ENCODE peak calls at places on chromosomes 13 and 19, in ten cellular contexts. One of them, this sample, is unnamed.
A peak's percentile ranks its signal among the peaks of the same experiment; 100 is the strongest.

GRCh38 chr13:93216122-93216521 is 10.5 kb upstream of the GPC6 start:
- DNase-seq in stomach: no peak
- DNase-seq in coronary artery: no peak
- DNase-seq in mammary epithelial cell: no peak
- DNase-seq in upper lobe of left lung: no peak
- DNase-seq in Peyer's patch: no peak
- DNase-seq in fibroblast of mammary gland: no peak
- DNase-seq in tibial artery: no peak
- DNase-seq in progenitor cell of endocrine pancreas: no peak
- DNase-seq in breast epithelium: no peak
- DNase-seq in this sample: no peak

GRCh38 chr13:45402641-45403040 is 15.5 kb downstream of the SLC25A30 start:
- DNase-seq in stomach: no peak
- DNase-seq in coronary artery: no peak
- DNase-seq in mammary epithelial cell: no peak
- DNase-seq in upper lobe of left lung: no peak
- DNase-seq in Peyer's patch: no peak
- DNase-seq in fibroblast of mammary gland: no peak
- DNase-seq in tibial artery: no peak
- DNase-seq in progenitor cell of endocrine pancreas: no peak
- DNase-seq in breast epithelium: no peak
- DNase-seq in this sample: no peak

GRCh38 chr19:5407356-5407755 is 47.9 kb upstream of the ZNRF4 start:
- DNase-seq in stomach: no peak
- DNase-seq in coronary artery: no peak
- DNase-seq in mammary epithelial cell: peak; percentile 19
- DNase-seq in upper lobe of left lung: no peak
- DNase-seq in Peyer's patch: no peak
- DNase-seq in fibroblast of mammary gland: peak; percentile 47
- DNase-seq in tibial artery: no peak
- DNase-seq in progenitor cell of endocrine pancreas: no peak
- DNase-seq in breast epithelium: no peak
- DNase-seq in this sample: no peak

GRCh38 chr13:32164622-32165268 is 133.2 kb downstream of the FRY start:
- DNase-seq in stomach: no peak
- DNase-seq in coronary artery: no peak
- DNase-seq in mammary epithelial cell: no peak
- DNase-seq in upper lobe of left lung: peak; percentile 26
- DNase-seq in Peyer's patch: no peak
- DNase-seq in fibroblast of mammary gland: peak; percentile 73
- DNase-seq in tibial artery: no peak
- DNase-seq in progenitor cell of endocrine pancreas: peak; percentile 14
- DNase-seq in breast epithelium: no peak
- DNase-seq in this sample: peak; percentile 75

GRCh38 chr19:45613926-45614725 is 12.1 kb upstream of the GPR4 start:
- DNase-seq in stomach: peak; percentile 31
- DNase-seq in coronary artery: no peak
- DNase-seq in mammary epithelial cell: peak; percentile 98
- DNase-seq in upper lobe of left lung: no peak
- DNase-seq in Peyer's patch: peak; percentile 57
- DNase-seq in fibroblast of mammary gland: peak; percentile 92
- DNase-seq in tibial artery: no peak
- DNase-seq in progenitor cell of endocrine pancreas: no peak
- DNase-seq in breast epithelium: no peak
- DNase-seq in this sample: peak; percentile 93

GRCh38 chr13:109981000-109981399 is 194.6 kb upstream of the IRS2 start:
- DNase-seq in stomach: no peak
- DNase-seq in coronary artery: no peak
- DNase-seq in mammary epithelial cell: no peak
- DNase-seq in upper lobe of left lung: no peak
- DNase-seq in Peyer's patch: no peak
- DNase-seq in fibroblast of mammary gland: no peak
- DNase-seq in tibial artery: no peak
- DNase-seq in progenitor cell of endocrine pancreas: no peak
- DNase-seq in breast epithelium: no peak
- DNase-seq in this sample: no peak

GRCh38 chr19:50645107-50645506 is 4.1 kb upstream of the C19orf81 start:
- DNase-seq in stomach: no peak
- DNase-seq in coronary artery: no peak
- DNase-seq in mammary epithelial cell: no peak
- DNase-seq in upper lobe of left lung: no peak
- DNase-seq in Peyer's patch: no peak
- DNase-seq in fibroblast of mammary gland: no peak
- DNase-seq in tibial artery: no peak
- DNase-seq in progenitor cell of endocrine pancreas: no peak
- DNase-seq in breast epithelium: no peak
- DNase-seq in this sample: no peak

GRCh38 chr19:16326401-16327130 is 1.9 kb downstream of the KLF2 start:
- DNase-seq in stomach: no peak
- DNase-seq in coronary artery: peak; percentile 81
- DNase-seq in mammary epithelial cell: no peak
- DNase-seq in upper lobe of left lung: peak; percentile 31
- DNase-seq in Peyer's patch: no peak
- DNase-seq in fibroblast of mammary gland: no peak
- DNase-seq in tibial artery: no peak
- DNase-seq in progenitor cell of endocrine pancreas: no peak
- DNase-seq in breast epithelium: no peak
- DNase-seq in this sample: no peak

DNA sequence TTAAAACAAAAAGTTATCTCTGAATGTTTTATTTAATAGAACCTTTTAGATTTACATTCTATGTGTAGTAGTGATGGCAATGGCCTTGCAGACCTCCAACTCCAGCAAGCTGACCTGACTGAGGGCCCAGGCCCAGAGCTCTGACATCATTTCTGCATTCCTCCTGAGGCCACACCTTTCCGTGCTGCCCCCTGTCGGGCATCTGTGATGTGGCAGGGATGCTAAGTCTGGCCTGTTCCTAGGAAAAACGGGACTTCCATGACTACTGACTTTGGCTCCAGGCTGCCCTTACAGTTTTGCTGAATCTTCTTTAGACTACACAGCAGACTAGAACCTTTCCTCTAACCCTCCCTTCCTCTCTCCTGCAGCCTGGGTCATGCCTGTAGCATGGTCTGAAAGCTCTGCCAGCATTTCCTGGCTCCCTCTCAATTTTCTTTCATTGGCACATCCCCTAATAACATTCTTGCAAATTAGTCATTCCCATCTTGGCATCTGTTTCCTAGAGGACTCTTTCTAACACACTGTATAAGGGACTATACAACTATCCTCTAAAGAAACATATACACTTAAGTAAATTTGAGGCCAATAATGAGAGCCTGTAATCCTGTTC is 249.0 kb downstream of the GPC5 start:
- DNase-seq in stomach: no peak
- DNase-seq in coronary artery: no peak
- DNase-seq in mammary epithelial cell: no peak
- DNase-seq in upper lobe of left lung: no peak
- DNase-seq in Peyer's patch: no peak
- DNase-seq in fibroblast of mammary gland: no peak
- DNase-seq in tibial artery: no peak
- DNase-seq in progenitor cell of endocrine pancreas: peak; percentile 10
- DNase-seq in breast epithelium: no peak
- DNase-seq in this sample: peak; percentile 56
- TF ChIP-seq CTCF in stomach: no peak
- TF ChIP-seq CTCF in coronary artery: no peak
- TF ChIP-seq CTCF in mammary epithelial cell: peak; percentile 65
- TF ChIP-seq CTCF in upper lobe of left lung: no peak
- TF ChIP-seq CTCF in Peyer's patch: no peak
- TF ChIP-seq CTCF in fibroblast of mammary gland: peak; percentile 16
- TF ChIP-seq CTCF in tibial artery: no peak
- TF ChIP-seq CTCF in progenitor cell of endocrine pancreas: peak; percentile 58
- TF ChIP-seq CTCF in breast epithelium: no peak
- TF ChIP-seq CTCF in this sample: peak; percentile 61

DNA sequence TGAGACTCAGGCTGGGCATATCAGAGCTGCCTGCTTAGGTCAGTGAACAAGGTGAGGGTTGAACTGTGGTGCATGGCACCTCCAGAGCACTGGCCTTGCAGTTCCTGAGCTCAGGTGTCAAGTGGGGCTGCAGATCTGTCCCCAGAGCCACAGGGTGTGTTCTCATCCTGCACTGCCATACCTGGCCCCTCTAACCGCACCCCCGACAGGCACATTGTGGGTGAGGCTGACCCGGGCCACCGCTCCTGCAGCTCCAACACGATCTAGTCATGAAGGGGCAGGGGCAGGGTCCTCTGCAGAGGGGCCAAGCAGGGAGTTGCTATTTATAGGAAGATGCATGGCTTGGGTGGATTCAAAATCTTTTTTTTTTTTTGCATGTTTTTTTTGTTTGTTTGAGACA is 16.7 kb upstream of the CRTC1 start:
- DNase-seq in stomach: no peak
- DNase-seq in coronary artery: no peak
- DNase-seq in mammary epithelial cell: no peak
- DNase-seq in upper lobe of left lung: no peak
- DNase-seq in Peyer's patch: no peak
- DNase-seq in fibroblast of mammary gland: no peak
- DNase-seq in tibial artery: no peak
- DNase-seq in progenitor cell of endocrine pancreas: no peak
- DNase-seq in breast epithelium: no peak
- DNase-seq in this sample: no peak
- TF ChIP-seq CTCF in stomach: no peak
- TF ChIP-seq CTCF in coronary artery: no peak
- TF ChIP-seq CTCF in mammary epithelial cell: no peak
- TF ChIP-seq CTCF in upper lobe of left lung: no peak
- TF ChIP-seq CTCF in Peyer's patch: no peak
- TF ChIP-seq CTCF in fibroblast of mammary gland: no peak
- TF ChIP-seq CTCF in tibial artery: no peak
- TF ChIP-seq CTCF in progenitor cell of endocrine pancreas: no peak
- TF ChIP-seq CTCF in breast epithelium: no peak
- TF ChIP-seq CTCF in this sample: no peak

DNA sequence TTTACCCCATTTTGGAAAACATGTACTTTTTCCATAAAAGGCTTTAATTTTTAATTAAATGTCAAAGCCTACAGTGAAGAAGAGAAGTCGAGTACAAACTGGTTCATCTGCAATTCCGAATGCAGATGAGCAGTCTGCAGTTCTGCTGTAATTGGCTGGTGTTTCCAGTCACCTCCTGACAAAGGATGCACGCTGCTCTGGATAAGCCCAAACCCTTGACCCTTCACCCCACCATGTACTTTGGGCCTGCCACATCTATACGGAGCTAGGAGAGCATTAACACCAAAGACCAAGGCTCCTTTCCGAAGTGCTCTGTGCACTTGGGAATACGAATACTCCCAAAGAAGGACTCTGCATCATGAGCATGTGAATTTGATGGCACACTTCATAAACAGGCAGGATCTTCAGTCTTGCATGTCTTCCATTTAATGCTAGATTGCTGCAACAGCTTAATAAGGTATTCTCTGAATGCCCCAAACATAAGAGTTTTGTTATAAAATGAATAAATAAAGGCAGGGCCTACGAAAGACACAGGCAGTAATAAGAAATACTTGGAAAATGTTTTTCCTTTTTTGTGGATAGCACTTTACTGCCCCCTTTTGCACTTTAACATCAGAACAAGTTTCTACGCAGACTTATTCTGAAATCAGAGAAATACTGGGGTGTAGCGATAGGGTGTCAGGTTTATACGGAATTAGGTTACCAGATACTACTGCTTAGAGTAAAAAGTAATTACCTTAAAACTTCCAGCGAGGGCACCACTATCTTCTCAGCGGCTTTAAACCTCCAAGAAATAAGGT is 15.1 kb downstream of the EFNB2 start:
- DNase-seq in stomach: no peak
- DNase-seq in coronary artery: no peak
- DNase-seq in mammary epithelial cell: no peak
- DNase-seq in upper lobe of left lung: no peak
- DNase-seq in Peyer's patch: no peak
- DNase-seq in fibroblast of mammary gland: peak; percentile 62
- DNase-seq in tibial artery: no peak
- DNase-seq in progenitor cell of endocrine pancreas: no peak
- DNase-seq in breast epithelium: no peak
- DNase-seq in this sample: peak; percentile 70
- TF ChIP-seq CTCF in stomach: no peak
- TF ChIP-seq CTCF in coronary artery: peak; percentile 18
- TF ChIP-seq CTCF in mammary epithelial cell: peak; percentile 31
- TF ChIP-seq CTCF in upper lobe of left lung: no peak
- TF ChIP-seq CTCF in Peyer's patch: peak; percentile 33
- TF ChIP-seq CTCF in fibroblast of mammary gland: peak; percentile 47
- TF ChIP-seq CTCF in tibial artery: peak; percentile 21
- TF ChIP-seq CTCF in progenitor cell of endocrine pancreas: peak; percentile 59
- TF ChIP-seq CTCF in breast epithelium: no peak
- TF ChIP-seq CTCF in this sample: peak; percentile 47

GRCh38 chr19:49431330-49431749 is 6.2 kb downstream of the GFY start:
- DNase-seq in stomach: no peak
- DNase-seq in coronary artery: no peak
- DNase-seq in mammary epithelial cell: no peak
- DNase-seq in upper lobe of left lung: no peak
- DNase-seq in Peyer's patch: no peak
- DNase-seq in fibroblast of mammary gland: no peak
- DNase-seq in tibial artery: no peak
- DNase-seq in progenitor cell of endocrine pancreas: no peak
- DNase-seq in breast epithelium: no peak
- DNase-seq in this sample: no peak

GRCh38 chr19:49432141-49433073 is 7.2 kb downstream of the GFY start:
- DNase-seq in stomach: no peak
- DNase-seq in coronary artery: no peak
- DNase-seq in mammary epithelial cell: no peak
- DNase-seq in upper lobe of left lung: no peak
- DNase-seq in Peyer's patch: no peak
- DNase-seq in fibroblast of mammary gland: no peak
- DNase-seq in tibial artery: no peak
- DNase-seq in progenitor cell of endocrine pancreas: no peak
- DNase-seq in breast epithelium: no peak
- DNase-seq in this sample: no peak

GRCh38 chr19:49430172-49430677 is 5.0 kb downstream of the GFY start:
- DNase-seq in stomach: no peak
- DNase-seq in coronary artery: no peak
- DNase-seq in mammary epithelial cell: no peak
- DNase-seq in upper lobe of left lung: no peak
- DNase-seq in Peyer's patch: no peak
- DNase-seq in fibroblast of mammary gland: no peak
- DNase-seq in tibial artery: no peak
- DNase-seq in progenitor cell of endocrine pancreas: no peak
- DNase-seq in breast epithelium: no peak
- DNase-seq in this sample: no peak

GRCh38 chr19:49428547-49429451 is 3.6 kb downstream of the GFY start:
- DNase-seq in stomach: no peak
- DNase-seq in coronary artery: no peak
- DNase-seq in mammary epithelial cell: no peak
- DNase-seq in upper lobe of left lung: no peak
- DNase-seq in Peyer's patch: no peak
- DNase-seq in fibroblast of mammary gland: no peak
- DNase-seq in tibial artery: no peak
- DNase-seq in progenitor cell of endocrine pancreas: no peak
- DNase-seq in breast epithelium: no peak
- DNase-seq in this sample: no peak

DNA sequence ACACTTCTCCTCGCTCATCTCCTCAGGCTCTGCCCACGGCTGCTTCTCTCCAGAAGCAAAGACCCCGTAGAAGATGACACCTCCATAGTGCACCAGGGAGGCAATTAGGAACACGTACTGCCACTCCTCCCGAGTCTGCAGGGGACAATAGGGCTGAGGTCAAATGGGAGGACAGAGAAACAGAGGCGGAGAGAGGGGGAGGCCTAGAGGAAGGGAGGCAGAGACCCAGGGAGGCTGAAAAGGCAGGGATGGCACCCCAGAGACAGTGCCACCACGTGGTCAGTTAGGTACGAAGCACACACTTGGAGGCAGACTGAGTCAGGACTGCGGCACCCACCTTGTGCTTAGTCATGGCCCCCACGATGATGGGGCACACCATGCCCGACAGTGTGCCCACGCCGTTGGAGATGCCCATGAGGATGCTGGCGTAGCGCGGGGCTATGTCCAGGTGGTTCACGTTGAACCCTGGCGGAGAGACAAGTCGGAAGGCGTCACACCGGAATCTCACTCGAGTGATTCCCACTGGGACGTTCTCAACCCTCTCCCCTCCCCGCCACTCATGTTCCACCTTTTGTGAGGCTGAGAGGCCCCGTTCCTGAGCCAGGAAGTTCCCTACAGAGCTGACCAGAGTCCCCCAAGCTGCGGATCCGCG is 5.6 kb downstream of the GFY start:
- DNase-seq in stomach: no peak
- DNase-seq in coronary artery: no peak
- DNase-seq in mammary epithelial cell: no peak
- DNase-seq in upper lobe of left lung: no peak
- DNase-seq in Peyer's patch: no peak
- DNase-seq in fibroblast of mammary gland: no peak
- DNase-seq in tibial artery: no peak
- DNase-seq in progenitor cell of endocrine pancreas: no peak
- DNase-seq in breast epithelium: no peak
- DNase-seq in this sample: no peak
- TF ChIP-seq CTCF in stomach: no peak
- TF ChIP-seq CTCF in coronary artery: no peak
- TF ChIP-seq CTCF in mammary epithelial cell: no peak
- TF ChIP-seq CTCF in upper lobe of left lung: no peak
- TF ChIP-seq CTCF in Peyer's patch: no peak
- TF ChIP-seq CTCF in fibroblast of mammary gland: peak; percentile 16
- TF ChIP-seq CTCF in tibial artery: no peak
- TF ChIP-seq CTCF in progenitor cell of endocrine pancreas: no peak
- TF ChIP-seq CTCF in breast epithelium: no peak
- TF ChIP-seq CTCF in this sample: peak; percentile 34

This sample was measured in astrocyte of the spinal cord.